ENCODE peak calls at places on chromosomes 5 and 9, in nine cellular contexts. N is AG09309, J is GM12878, S is mammary epithelial cell, E is GM23338, L is Calu3, G is AG10803, H is OCI-LY7, F is adrenal gland. W is an unnamed sample.

GRCh38 chr5:178360926-178361235 is 128.3 kb upstream of the PHYKPL start:
- DNase-seq in N (no peak), J (no peak), S (no peak), E (no peak), L (no peak), G (no peak), H (no peak), F (no peak), W (no peak)

GRCh38 chr9:89920901-89921300 is 316.1 kb downstream of the GADD45G start:
- DNase-seq in N (no peak), J (no peak), S (no peak), E (no peak), L (no peak), G (no peak), H (no peak), F (no peak), W (no peak)

GRCh38 chr9:93112116-93112863 is 16.3 kb downstream of the CARD19 start:
- DNase-seq in N (no peak), J (no peak), S (no peak), E (no peak), L (no peak), G (no peak), H (no peak), F (peak; percentile 77), W (peak; percentile 4)

GRCh38 chr5:87137280-87137679 is 130.4 kb upstream of the RASA1 start:
- DNase-seq in N (no peak), J (no peak), S (no peak), E (no peak), L (no peak), G (no peak), H (no peak), F (no peak), W (no peak)

GRCh38 chr9:124412228-124412575 is 3.0 kb downstream of the PSMB7 start:
- DNase-seq in N (no peak), J (no peak), S (peak; percentile 60), E (no peak), L (no peak), G (no peak), H (no peak), F (no peak), W (no peak)

GRCh38 chr5:150142189-150142788 is 13.4 kb downstream of the PDGFRB start:
- DNase-seq in N (no peak), J (no peak), S (no peak), E (no peak), L (no peak), G (no peak), H (no peak), F (no peak), W (no peak)

GRCh38 chr5:100772011-100772410 is 131.1 kb downstream of the ST8SIA4 start:
- DNase-seq in N (no peak), J (no peak), S (no peak), E (no peak), L (no peak), G (no peak), H (no peak), F (no peak), W (no peak)

GRCh38 chr5:154802050-154802449 is 46.9 kb downstream of the LARP1 start:
- DNase-seq in N (no peak), J (no peak), S (no peak), E (no peak), L (no peak), G (no peak), H (no peak), F (no peak), W (no peak)

GRCh38 chr5:53253421-53253871 is 143.9 kb upstream of the MOCS2 start:
- DNase-seq in N (peak; percentile 76), J (no peak), S (peak; percentile 81), E (no peak), L (no peak), G (peak; percentile 83), H (no peak), F (no peak), W (no peak)

GRCh38 chr5:113250341-113250953 is 184.3 kb downstream of the TSSK1B start:
- DNase-seq in N (peak; percentile 87), J (no peak), S (no peak), E (no peak), L (no peak), G (peak; percentile 79), H (no peak), F (peak; percentile 82), W (no peak)

GRCh38 chr9:91978739-91979414 is 28.8 kb upstream of the ROR2 start:
- DNase-seq in N (peak; percentile 71), J (no peak), S (peak; percentile 62), E (peak; percentile 69), L (peak; percentile 11), G (peak; percentile 95), H (peak; percentile 21), F (no peak), W (no peak)

GRCh38 chr9:136840877-136841645 is 1.2 kb upstream of the AJM1 start:
- DNase-seq in N (no peak), J (no peak), S (peak; percentile 35), E (peak; percentile 55), L (peak; percentile 54), G (peak; percentile 59), H (no peak), F (peak; percentile 89), W (no peak)

GRCh38 chr5:57441557-57441956 is 41.1 kb downstream of the ACTBL2 start:
- DNase-seq in N (peak; percentile 96), J (no peak), S (peak; percentile 76), E (no peak), L (peak; percentile 52), G (peak; percentile 99), H (no peak), F (no peak), W (no peak)

GRCh38 chr9:113164536-113165300 is 13.9 kb downstream of the SLC31A2 start:
- DNase-seq in N (peak; percentile 18), J (no peak), S (no peak), E (no peak), L (no peak), G (peak; percentile 74), H (no peak), F (peak; percentile 83), W (no peak)

GRCh38 chr9:132487351-132487791 is 77.4 kb downstream of the CFAP77 start:
- DNase-seq in N (no peak), J (no peak), S (no peak), E (no peak), L (no peak), G (no peak), H (no peak), F (no peak), W (no peak)

GRCh38 chr9:124306098-124306735 is 48.5 kb downstream of the NEK6 start:
- DNase-seq in N (peak; percentile 68), J (no peak), S (peak; percentile 68), E (no peak), L (no peak), G (peak; percentile 86), H (no peak), F (no peak), W (no peak)

GRCh38 chr5:119071573-119071874 is 637 bp downstream of the DMXL1 start:
- DNase-seq in N (no peak), J (no peak), S (no peak), E (peak; percentile 24), L (no peak), G (peak; percentile 16), H (peak; percentile 43), F (no peak), W (no peak)

GRCh38 chr9:84140535-84141101 is 160.0 kb downstream of the RMI1 start:
- DNase-seq in N (no peak), J (no peak), S (no peak), E (peak; percentile 76), L (peak; percentile 17), G (no peak), H (no peak), F (no peak), W (no peak)

DNA sequence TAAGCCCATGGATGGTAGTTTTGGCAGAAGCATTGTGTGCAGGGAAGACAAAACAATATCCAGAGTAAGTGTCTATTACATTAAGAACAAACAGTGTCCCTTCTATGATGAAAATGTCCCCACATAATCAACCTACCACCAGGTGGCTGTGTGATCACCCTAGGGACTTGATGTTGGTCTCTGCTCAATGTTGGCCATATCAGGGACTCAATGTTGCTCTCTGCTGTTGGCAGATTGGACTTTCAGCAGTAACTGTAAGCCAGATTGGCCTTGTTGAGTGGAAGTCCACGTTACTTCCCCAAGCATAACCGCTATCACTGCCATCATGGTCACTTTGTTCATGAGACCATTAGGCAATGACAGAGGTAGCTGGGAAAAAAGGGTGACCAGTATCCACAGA is 52.8 kb upstream of the PRSS3 start:
- DNase-seq in N (no peak), J (no peak), S (no peak), E (peak; percentile 22), L (peak; percentile 44), G (no peak), H (peak; percentile 19), F (no peak), W (no peak)
- TF ChIP-seq CTCF in N (no peak), J (no peak), S (peak; percentile 4), E (peak; percentile 29), L (no peak), G (no peak), H (peak; percentile 43), F (no peak), W (no peak)

DNA sequence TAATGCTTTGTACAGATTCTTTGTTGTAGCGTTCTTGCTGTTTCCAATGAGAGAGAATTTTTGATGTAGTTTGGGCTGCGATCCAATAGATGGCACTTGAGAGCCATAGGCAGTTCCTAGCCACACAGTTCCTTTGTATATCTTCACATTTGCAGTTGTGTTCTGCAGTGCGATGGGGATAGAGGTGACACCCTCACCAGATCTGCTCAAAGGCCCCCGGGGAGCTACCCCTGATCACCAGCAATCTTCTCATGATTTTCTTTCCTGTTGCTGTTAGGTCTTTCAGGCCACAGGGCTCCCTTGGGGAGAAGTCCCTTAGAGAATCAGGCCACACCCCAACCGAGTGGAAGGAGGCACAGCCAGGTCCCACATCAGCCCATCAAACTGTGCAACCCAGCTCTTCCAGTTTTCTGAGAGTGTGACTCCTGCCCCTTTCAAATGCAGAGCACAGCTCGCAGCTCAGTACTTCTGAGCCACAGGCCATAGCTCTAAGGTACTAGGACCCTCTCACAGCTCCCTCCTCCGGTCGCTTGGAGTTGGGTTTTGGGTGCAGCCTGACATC is 353.7 kb downstream of the SLCO4C1 start:
- DNase-seq in N (no peak), J (no peak), S (peak; percentile 16), E (peak; percentile 74), L (peak; percentile 56), G (no peak), H (peak; percentile 35), F (peak; percentile 55), W (no peak)
- TF ChIP-seq CTCF in N (no peak), J (peak; percentile 76), S (peak; percentile 53), E (peak; percentile 68), L (peak; percentile 73), G (no peak), H (peak; percentile 80), F (peak; percentile 38), W (peak; percentile 85)

DNA sequence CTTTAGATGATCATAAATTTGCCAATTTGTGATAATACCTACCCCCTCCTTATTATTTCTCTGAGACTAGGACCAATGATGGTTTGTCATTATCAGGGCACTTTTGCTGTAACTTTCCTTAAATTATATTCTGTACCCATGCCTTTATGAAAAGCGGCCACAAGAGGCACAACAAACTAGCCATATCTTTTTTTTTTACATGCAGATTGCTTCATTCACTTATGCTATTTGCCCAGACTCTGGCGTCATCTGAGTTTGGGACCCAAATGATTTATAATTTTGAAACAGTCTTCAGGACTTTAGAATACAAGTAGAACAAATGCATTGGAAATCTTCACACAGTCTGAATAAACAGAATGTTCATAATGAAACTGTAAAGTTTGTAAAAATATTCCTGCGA is 408.1 kb downstream of the MAT2B start:
- DNase-seq in N (no peak), J (no peak), S (no peak), E (no peak), L (no peak), G (peak; percentile 21), H (peak; percentile 63), F (no peak), W (no peak)
- TF ChIP-seq CTCF in N (peak; percentile 22), J (no peak), S (no peak), E (peak; percentile 27), L (no peak), G (peak; percentile 19), H (peak; percentile 77), F (no peak), W (no peak)

GRCh38 chr9:73916016-73916673 is 581.0 kb upstream of the RORB start:
- DNase-seq in N (no peak), J (no peak), S (peak; percentile 20), E (peak; percentile 79), L (peak; percentile 16), G (peak; percentile 1), H (no peak), F (no peak), W (no peak)
- TF ChIP-seq CTCF in N (no peak), J (no peak), S (peak; percentile 10), E (peak; percentile 56), L (peak; percentile 18), G (peak; percentile 4), H (no peak), F (no peak), W (peak; percentile 7)